ENCODE peak calls at places on chromosomes 1 and 21, in four cellular contexts. J is SHP77; W is stimulated activated CD4-positive, alpha-beta T cell treated with anti-CD3 and anti-CD28 coated beads, Interleukin-1b, Interleukin-23, amount 100 ng/mL, for 48 hours; G is G401. E is an unnamed sample.

GRCh38 chr1:34306568-34306967 is 129.9 kb downstream of the C1orf94 start:
- DNase-seq in G (no peak), W (no peak), J (no peak), E (no peak)

GRCh38 chr1:165911609-165912281 is 84.3 kb downstream of the UCK2 start:
- DNase-seq in J (no peak), G (no peak), W (no peak), E (no peak)

GRCh38 chr1:228697209-228698016 is 37.9 kb upstream of the RHOU start:
- DNase-seq in W (no peak), G (no peak), J (peak), E (peak)

GRCh38 chr1:200445213-200445612 is 35.4 kb upstream of the ZNF281 start:
- DNase-seq in G (no peak), J (no peak), W (no peak), E (no peak)

GRCh38 chr21:44871576-44872265 is 1.8 kb downstream of the PTTG1IP start:
- DNase-seq in W (no peak), G (peak), J (no peak), E (peak)

GRCh38 chr1:211722277-211723175 is 47.1 kb upstream of the NEK2 start:
- DNase-seq in J (no peak), G (no peak), W (no peak), E (no peak)

GRCh38 chr1:162861101-162861500 is at the start of gene CCDC190:
- DNase-seq in J (no peak), W (no peak), G (no peak), E (no peak)

GRCh38 chr1:206633708-206634121 is 1.6 kb upstream of the DYRK3 start:
- DNase-seq in W (no peak), G (no peak), J (no peak), E (no peak)

GRCh38 chr1:246988316-246988715 is 19.5 kb downstream of the ZNF695 start:
- DNase-seq in G (no peak), J (no peak), W (no peak), E (no peak)

GRCh38 chr1:76939107-76939816 is 72.0 kb downstream of the ST6GALNAC5 start:
- DNase-seq in W (no peak), J (no peak), G (no peak), E (no peak)

E was measured in HuH-7.